ENCODE peak calls at places on chromosomes 13 and 19, in seven cellular contexts. One of them, this sample, is unnamed. For H3K27me3, the result is how much of the 10 kb centered on the place peaks cover.

GRCh38 chr19:16197188-16197621 is 506 bp upstream of the AP1M1 start:
- DNase-seq in hepatocyte: no peak
- DNase-seq in left ventricle myocardium inferior: no peak
- DNase-seq in bronchial epithelial cell: peak
- DNase-seq in thoracic aorta: no peak
- DNase-seq in GM23338: no peak
- DNase-seq in IMR-90: peak
- DNase-seq in this sample: no peak

GRCh38 chr19:58227964-58228583 is 640 bp upstream of the ZNF544 start:
- DNase-seq in GM23338: peak
- DNase-seq in hepatocyte: no peak
- DNase-seq in IMR-90: no peak
- DNase-seq in left ventricle myocardium inferior: no peak
- DNase-seq in bronchial epithelial cell: peak
- DNase-seq in thoracic aorta: no peak
- DNase-seq in this sample: peak

GRCh38 chr13:97015661-97016350 is 21.5 kb upstream of the OXGR1 start:
- DNase-seq in thoracic aorta: no peak
- DNase-seq in IMR-90: no peak
- DNase-seq in GM23338: no peak
- DNase-seq in hepatocyte: no peak
- DNase-seq in bronchial epithelial cell: no peak
- DNase-seq in left ventricle myocardium inferior: no peak
- DNase-seq in this sample: no peak

GRCh38 chr13:23428183-23428528 is 5.3 kb downstream of the SACS start:
- DNase-seq in hepatocyte: no peak
- DNase-seq in GM23338: no peak
- DNase-seq in IMR-90: peak
- DNase-seq in thoracic aorta: no peak
- DNase-seq in bronchial epithelial cell: no peak
- DNase-seq in left ventricle myocardium inferior: no peak
- DNase-seq in this sample: no peak

GRCh38 chr19:42497492-42498226 is 30.6 kb downstream of the CEACAM1 start:
- DNase-seq in GM23338: no peak
- DNase-seq in hepatocyte: peak
- DNase-seq in left ventricle myocardium inferior: no peak
- DNase-seq in bronchial epithelial cell: no peak
- DNase-seq in thoracic aorta: no peak
- DNase-seq in IMR-90: no peak
- DNase-seq in this sample: peak

GRCh38 chr13:90171649-90172048 is 1175.8 kb upstream of the MIR17HG start:
- DNase-seq in GM23338: no peak
- DNase-seq in IMR-90: no peak
- DNase-seq in left ventricle myocardium inferior: no peak
- DNase-seq in thoracic aorta: no peak
- DNase-seq in hepatocyte: no peak
- DNase-seq in bronchial epithelial cell: no peak
- DNase-seq in this sample: no peak

GRCh38 chr13:86188170-86188569 is 389.0 kb upstream of the SLITRK6 start:
- DNase-seq in GM23338: no peak
- DNase-seq in thoracic aorta: no peak
- DNase-seq in bronchial epithelial cell: no peak
- DNase-seq in IMR-90: no peak
- DNase-seq in hepatocyte: no peak
- DNase-seq in left ventricle myocardium inferior: no peak
- DNase-seq in this sample: no peak

GRCh38 chr13:90760639-90761038 is 586.8 kb upstream of the MIR17HG start:
- DNase-seq in left ventricle myocardium inferior: no peak
- DNase-seq in thoracic aorta: no peak
- DNase-seq in IMR-90: no peak
- DNase-seq in hepatocyte: no peak
- DNase-seq in GM23338: no peak
- DNase-seq in bronchial epithelial cell: peak
- DNase-seq in this sample: no peak

GRCh38 chr19:28519950-28520861 is 692.7 kb downstream of the UQCRFS1 start:
- DNase-seq in GM23338: no peak
- DNase-seq in left ventricle myocardium inferior: no peak
- DNase-seq in IMR-90: no peak
- DNase-seq in thoracic aorta: no peak
- DNase-seq in bronchial epithelial cell: no peak
- DNase-seq in hepatocyte: no peak
- DNase-seq in this sample: no peak

GRCh38 chr13:110001622-110002275 is 215.4 kb upstream of the IRS2 start:
- DNase-seq in hepatocyte: no peak
- DNase-seq in GM23338: no peak
- DNase-seq in IMR-90: peak
- DNase-seq in bronchial epithelial cell: peak
- DNase-seq in left ventricle myocardium inferior: no peak
- DNase-seq in thoracic aorta: no peak
- DNase-seq in this sample: peak

GRCh38 chr19:5738423-5738822 is 18.0 kb downstream of the CATSPERD start:
- DNase-seq in IMR-90: no peak
- DNase-seq in left ventricle myocardium inferior: no peak
- DNase-seq in bronchial epithelial cell: peak
- DNase-seq in thoracic aorta: no peak
- DNase-seq in hepatocyte: no peak
- DNase-seq in GM23338: no peak
- DNase-seq in this sample: no peak

GRCh38 chr13:75173457-75174356 is 308.3 kb downstream of the TBC1D4 start:
- DNase-seq in thoracic aorta: no peak
- DNase-seq in GM23338: peak
- DNase-seq in IMR-90: no peak
- DNase-seq in hepatocyte: peak
- DNase-seq in bronchial epithelial cell: no peak
- DNase-seq in left ventricle myocardium inferior: no peak
- DNase-seq in this sample: no peak

GRCh38 chr13:111031531-111031961 is 83.6 kb upstream of the ARHGEF7 start:
- DNase-seq in hepatocyte: no peak
- DNase-seq in IMR-90: peak
- DNase-seq in GM23338: no peak
- DNase-seq in bronchial epithelial cell: no peak
- DNase-seq in left ventricle myocardium inferior: no peak
- DNase-seq in thoracic aorta: no peak
- DNase-seq in this sample: peak

GRCh38 chr19:47544075-47544474 is 28.9 kb downstream of the ZNF541 start:
- DNase-seq in IMR-90: no peak
- DNase-seq in left ventricle myocardium inferior: no peak
- DNase-seq in bronchial epithelial cell: no peak
- DNase-seq in thoracic aorta: no peak
- DNase-seq in GM23338: no peak
- DNase-seq in hepatocyte: no peak
- DNase-seq in this sample: no peak

GRCh38 chr19:47542030-47542475 is 27.2 kb upstream of the NAPA start:
- DNase-seq in left ventricle myocardium inferior: no peak
- DNase-seq in GM23338: no peak
- DNase-seq in IMR-90: peak
- DNase-seq in bronchial epithelial cell: no peak
- DNase-seq in hepatocyte: peak
- DNase-seq in thoracic aorta: no peak
- DNase-seq in this sample: peak

GRCh38 chr19:47544476-47544875 is 28.5 kb downstream of the ZNF541 start:
- DNase-seq in IMR-90: no peak
- DNase-seq in left ventricle myocardium inferior: no peak
- DNase-seq in GM23338: no peak
- DNase-seq in thoracic aorta: no peak
- DNase-seq in hepatocyte: no peak
- DNase-seq in bronchial epithelial cell: no peak
- DNase-seq in this sample: no peak

GRCh38 chr19:47547175-47547574 is 25.8 kb downstream of the ZNF541 start:
- DNase-seq in IMR-90: no peak
- DNase-seq in GM23338: no peak
- DNase-seq in bronchial epithelial cell: no peak
- DNase-seq in left ventricle myocardium inferior: no peak
- DNase-seq in hepatocyte: no peak
- DNase-seq in thoracic aorta: no peak
- DNase-seq in this sample: no peak

GRCh38 chr19:47545061-47545948 is 27.6 kb downstream of the ZNF541 start:
- DNase-seq in hepatocyte: no peak
- DNase-seq in GM23338: peak
- DNase-seq in bronchial epithelial cell: no peak
- DNase-seq in thoracic aorta: no peak
- DNase-seq in IMR-90: no peak
- DNase-seq in left ventricle myocardium inferior: no peak
- DNase-seq in this sample: no peak
- H3K4me3 ChIP-seq in hepatocyte: no peak
- H3K4me3 ChIP-seq in GM23338: no peak
- H3K4me3 ChIP-seq in bronchial epithelial cell: no peak
- H3K4me3 ChIP-seq in thoracic aorta: peak
- H3K4me3 ChIP-seq in IMR-90: no peak
- H3K4me3 ChIP-seq in left ventricle myocardium inferior: peak
- H3K4me3 ChIP-seq in this sample: no peak

GRCh38 chr13:51502206-51502651 is 49.4 kb upstream of the INTS6 start:
- DNase-seq in thoracic aorta: no peak
- DNase-seq in GM23338: no peak
- DNase-seq in left ventricle myocardium inferior: no peak
- DNase-seq in IMR-90: peak
- DNase-seq in hepatocyte: no peak
- DNase-seq in bronchial epithelial cell: peak
- DNase-seq in this sample: no peak

GRCh38 chr13:51501096-51501495 is 48.3 kb upstream of the INTS6 start:
- DNase-seq in thoracic aorta: no peak
- DNase-seq in bronchial epithelial cell: no peak
- DNase-seq in left ventricle myocardium inferior: no peak
- DNase-seq in GM23338: no peak
- DNase-seq in IMR-90: peak
- DNase-seq in hepatocyte: no peak
- DNase-seq in this sample: peak

GRCh38 chr13:51499841-51500240 is 47.0 kb upstream of the INTS6 start:
- DNase-seq in thoracic aorta: no peak
- DNase-seq in bronchial epithelial cell: no peak
- DNase-seq in left ventricle myocardium inferior: no peak
- DNase-seq in IMR-90: no peak
- DNase-seq in hepatocyte: no peak
- DNase-seq in GM23338: no peak
- DNase-seq in this sample: no peak

GRCh38 chr13:51500687-51501086 is 47.9 kb upstream of the INTS6 start:
- DNase-seq in left ventricle myocardium inferior: no peak
- DNase-seq in GM23338: no peak
- DNase-seq in bronchial epithelial cell: no peak
- DNase-seq in hepatocyte: no peak
- DNase-seq in IMR-90: no peak
- DNase-seq in thoracic aorta: no peak
- DNase-seq in this sample: peak

GRCh38 chr13:51501592-51502205 is 48.9 kb upstream of the INTS6 start:
- DNase-seq in GM23338: no peak
- DNase-seq in IMR-90: peak
- DNase-seq in left ventricle myocardium inferior: no peak
- DNase-seq in thoracic aorta: no peak
- DNase-seq in bronchial epithelial cell: peak
- DNase-seq in hepatocyte: no peak
- DNase-seq in this sample: no peak
- TF ChIP-seq CTCF in GM23338: no peak
- TF ChIP-seq CTCF in IMR-90: no peak
- TF ChIP-seq CTCF in left ventricle myocardium inferior: no peak
- TF ChIP-seq CTCF in thoracic aorta: no peak
- TF ChIP-seq CTCF in bronchial epithelial cell: no peak
- TF ChIP-seq CTCF in hepatocyte: no peak
- TF ChIP-seq CTCF in this sample: no peak

DNA sequence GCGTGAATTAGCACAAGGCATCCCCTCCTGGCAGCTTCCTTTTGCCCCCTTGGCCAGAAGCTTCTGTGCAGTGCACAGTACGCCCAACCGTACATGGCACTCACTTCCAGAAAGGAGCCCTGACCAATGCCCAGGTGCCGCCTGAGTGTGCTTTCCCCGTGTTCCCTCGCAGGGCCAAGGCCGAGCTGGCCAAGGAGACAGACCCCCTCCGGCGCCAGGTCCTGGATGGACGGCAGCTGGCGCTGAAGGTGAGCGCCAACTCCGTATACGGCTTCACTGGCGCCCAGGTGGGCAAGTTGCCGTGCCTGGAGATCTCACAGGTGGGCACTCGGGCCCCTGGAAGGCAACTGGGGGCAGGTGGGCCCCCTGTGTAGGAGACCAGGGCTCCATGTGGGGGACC is 9.4 kb upstream of the SPIB start:
- DNase-seq in hepatocyte: no peak
- DNase-seq in bronchial epithelial cell: no peak
- DNase-seq in thoracic aorta: no peak
- DNase-seq in GM23338: no peak
- DNase-seq in left ventricle myocardium inferior: no peak
- DNase-seq in IMR-90: no peak
- DNase-seq in this sample: no peak
- H3K27me3 ChIP-seq in hepatocyte: under half
- H3K27me3 ChIP-seq in bronchial epithelial cell: under half
- H3K27me3 ChIP-seq in thoracic aorta: under half
- H3K27me3 ChIP-seq in GM23338: under half
- H3K27me3 ChIP-seq in left ventricle myocardium inferior: under half
- H3K27me3 ChIP-seq in IMR-90: under half
- H3K27me3 ChIP-seq in this sample: under half

GRCh38 chr19:9308091-9308490 is 1.5 kb downstream of the ZNF699 start:
- DNase-seq in thoracic aorta: no peak
- DNase-seq in hepatocyte: no peak
- DNase-seq in GM23338: no peak
- DNase-seq in IMR-90: no peak
- DNase-seq in bronchial epithelial cell: no peak
- DNase-seq in left ventricle myocardium inferior: no peak
- DNase-seq in this sample: no peak
- H3K4me3 ChIP-seq in thoracic aorta: peak
- H3K4me3 ChIP-seq in hepatocyte: no peak
- H3K4me3 ChIP-seq in GM23338: peak
- H3K4me3 ChIP-seq in IMR-90: peak
- H3K4me3 ChIP-seq in bronchial epithelial cell: no peak
- H3K4me3 ChIP-seq in left ventricle myocardium inferior: peak
- H3K4me3 ChIP-seq in this sample: no peak

DNA sequence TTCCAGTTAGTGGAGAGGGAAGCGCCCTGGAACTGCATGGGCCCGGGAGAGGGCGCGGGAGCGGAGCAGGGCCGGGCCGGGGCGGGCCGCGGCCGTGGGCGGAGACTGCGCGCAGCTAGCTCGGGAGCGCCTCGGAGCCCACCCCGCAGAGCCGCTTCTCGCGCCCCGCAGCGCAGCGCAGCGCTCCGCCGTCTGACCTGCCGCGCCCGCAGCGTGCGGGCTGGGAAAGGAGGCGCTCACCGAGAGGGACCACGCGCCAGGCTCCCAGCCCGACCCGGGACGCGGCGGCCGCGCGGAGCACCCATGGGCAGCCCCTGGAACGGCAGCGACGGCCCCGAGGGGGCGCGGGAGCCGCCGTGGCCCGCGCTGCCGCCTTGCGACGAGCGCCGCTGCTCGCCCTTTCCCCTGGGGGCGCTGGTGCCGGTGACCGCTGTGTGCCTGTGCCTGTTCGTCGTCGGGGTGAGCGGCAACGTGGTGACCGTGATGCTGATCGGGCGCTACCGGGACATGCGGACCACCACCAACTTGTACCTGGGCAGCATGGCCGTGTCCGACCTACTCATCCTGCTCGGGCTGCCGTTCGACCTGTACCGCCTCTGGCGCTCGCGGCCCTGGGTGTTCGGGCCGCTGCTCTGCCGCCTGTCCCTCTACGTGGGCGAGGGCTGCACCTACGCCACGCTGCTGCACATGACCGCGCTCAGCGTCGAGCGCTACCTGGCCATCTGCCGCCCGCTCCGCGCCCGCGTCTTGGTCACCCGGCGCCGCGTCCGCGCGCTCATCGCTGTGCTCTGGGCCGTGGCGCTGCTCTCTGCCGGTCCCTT is at the start of gene MLNR:
- DNase-seq in hepatocyte: peak
- DNase-seq in thoracic aorta: no peak
- DNase-seq in left ventricle myocardium inferior: no peak
- DNase-seq in GM23338: peak
- DNase-seq in IMR-90: no peak
- DNase-seq in bronchial epithelial cell: no peak
- DNase-seq in this sample: peak
- TF ChIP-seq CTCF in hepatocyte: peak
- TF ChIP-seq CTCF in thoracic aorta: peak
- TF ChIP-seq CTCF in left ventricle myocardium inferior: peak
- TF ChIP-seq CTCF in GM23338: peak
- TF ChIP-seq CTCF in IMR-90: no peak
- TF ChIP-seq CTCF in bronchial epithelial cell: peak
- TF ChIP-seq CTCF in this sample: no peak